ENCODE peak calls at places on chromosomes 6 and 20, in four cellular contexts. W, J, C and I are unnamed samples.
A peak's percentile ranks its signal among the peaks of the same experiment; 100 is the strongest.

GRCh38 chr20:57618766-57619052 is 1.5 kb downstream of the ZBP1 start:
- DNase-seq in W (no peak), J (no peak), C (peak; percentile 19), I (no peak)

GRCh38 chr20:23103284-23104018 is 17.3 kb upstream of the CD93 start:
- DNase-seq in W (no peak), J (no peak), C (no peak), I (no peak)

GRCh38 chr6:79981647-79982046 is 22.8 kb upstream of the TTK start:
- DNase-seq in W (no peak), J (no peak), C (no peak), I (no peak)

GRCh38 chr6:85126448-85127178 is 323.3 kb upstream of the NT5E start:
- DNase-seq in W (peak; percentile 56), J (peak; percentile 52), C (peak; percentile 82), I (peak; percentile 35)

GRCh38 chr6:170167657-170168159 is 123.2 kb downstream of the DLL1 start:
- DNase-seq in W (no peak), J (no peak), C (no peak), I (no peak)

GRCh38 chr6:170459451-170459850 is 93.7 kb downstream of the PSMB1 start:
- DNase-seq in W (no peak), J (no peak), C (no peak), I (peak; percentile 5)

GRCh38 chr20:47875302-47876025 is 90.2 kb upstream of the SULF2 start:
- DNase-seq in W (no peak), J (no peak), C (no peak), I (no peak)

GRCh38 chr20:21179796-21180195 is 53.9 kb downstream of the KIZ start:
- DNase-seq in W (no peak), J (no peak), C (no peak), I (no peak)

GRCh38 chr20:37294262-37294981 is 5.0 kb downstream of the MANBAL start:
- DNase-seq in W (no peak), J (no peak), C (no peak), I (no peak)

GRCh38 chr6:23266536-23266935 is 697.2 kb downstream of the HDGFL1 start:
- DNase-seq in W (no peak), J (no peak), C (no peak), I (no peak)

GRCh38 chr6:89678531-89678930 is 40.0 kb upstream of the LYRM2 start:
- DNase-seq in W (no peak), J (no peak), C (no peak), I (no peak)

GRCh38 chr6:38846361-38846760 is 131.2 kb downstream of the DNAH8 start:
- DNase-seq in W (no peak), J (peak; percentile 35), C (no peak), I (no peak)

GRCh38 chr6:75493400-75494064 is at the start of gene FILIP1:
- DNase-seq in W (no peak), J (no peak), C (no peak), I (peak; percentile 75)

GRCh38 chr6:46367365-46367764 is 123.9 kb downstream of the RCAN2 start:
- DNase-seq in W (no peak), J (no peak), C (no peak), I (no peak)

GRCh38 chr6:162603231-162603630 is 124.3 kb downstream of the PRKN start:
- DNase-seq in W (no peak), J (no peak), C (no peak), I (no peak)

GRCh38 chr20:13586133-13586532 is 52.6 kb downstream of the TASP1 start:
- DNase-seq in W (no peak), J (no peak), C (no peak), I (no peak)

GRCh38 chr20:21436186-21436585 is 38.9 kb upstream of the NKX2-4 start:
- DNase-seq in W (no peak), J (peak; percentile 13), C (no peak), I (peak; percentile 17)

GRCh38 chr6:30885999-30886896 is 1.9 kb downstream of the DDR1 start:
- DNase-seq in W (peak; percentile 82), J (peak; percentile 95), C (peak; percentile 91), I (peak; percentile 87)

GRCh38 chr6:128500017-128500416 is 20.4 kb downstream of the PTPRK start:
- DNase-seq in W (no peak), J (peak; percentile 41), C (no peak), I (no peak)

GRCh38 chr20:1204547-1204946 is 1.3 kb downstream of the C20orf202 start:
- DNase-seq in W (no peak), J (no peak), C (peak; percentile 35), I (no peak)

DNA sequence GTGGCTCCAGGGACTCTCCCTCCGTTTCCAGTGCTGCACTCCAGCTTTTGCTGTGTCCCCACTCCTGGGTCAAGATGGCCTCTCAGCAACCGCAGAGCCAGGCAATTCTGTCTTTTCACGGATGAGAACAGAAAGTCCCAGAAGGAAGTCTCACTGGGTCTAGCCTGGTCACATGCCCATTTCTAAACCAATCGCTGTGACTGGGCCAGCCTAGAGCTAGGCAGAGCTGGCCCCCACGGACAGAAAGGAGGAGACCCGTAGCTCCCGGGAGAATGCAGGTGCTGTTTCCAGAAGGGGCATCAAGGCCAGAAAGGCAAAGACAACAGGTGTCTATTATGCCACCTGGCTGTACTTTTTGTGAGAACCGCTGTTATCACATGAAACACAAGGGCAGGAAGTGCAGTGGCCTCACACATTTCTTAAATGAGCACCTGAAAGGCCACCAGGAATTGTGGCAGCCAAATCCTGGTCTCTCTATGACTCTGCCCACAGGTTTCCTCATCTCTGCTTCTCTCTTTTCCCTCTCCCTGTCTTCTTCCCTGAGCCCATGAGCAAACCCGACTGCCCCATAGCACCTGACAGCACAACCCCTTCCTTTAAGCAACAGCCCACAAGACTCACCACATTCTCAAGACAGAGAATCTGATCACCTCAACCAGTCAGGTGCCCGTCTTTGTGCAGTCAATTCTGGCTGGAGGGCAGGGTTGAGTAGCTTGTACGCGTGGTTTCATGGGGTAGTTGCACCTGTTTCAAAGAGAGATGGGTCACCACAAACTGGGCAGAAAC is 37.1 kb upstream of the B4GALT5 start:
- DNase-seq in W (no peak), J (no peak), C (no peak), I (no peak)
- TF ChIP-seq CHD2 in W (no peak), J (no peak), C (no peak), I (no peak)

DNA sequence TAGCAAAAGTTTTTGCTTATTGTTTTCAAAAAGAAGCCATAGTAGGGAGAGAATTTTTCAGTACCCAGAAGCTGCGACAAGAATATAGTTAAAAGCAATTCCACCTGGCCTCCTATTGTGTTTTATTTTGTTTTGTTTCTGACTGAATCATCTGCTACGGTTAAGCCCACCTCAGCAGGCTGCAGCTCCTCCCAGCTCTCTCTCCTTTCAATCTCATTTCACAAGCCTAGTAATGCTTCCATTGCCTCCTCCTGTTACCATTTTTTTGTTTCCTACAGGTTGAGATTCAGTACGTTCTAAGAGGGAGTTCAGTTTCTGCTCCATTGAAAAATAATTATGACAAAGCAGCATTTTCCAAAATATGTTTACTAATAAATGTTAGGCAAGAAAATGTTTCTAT is 77.9 kb downstream of the PCSK2 start:
- DNase-seq in W (no peak), J (no peak), C (no peak), I (no peak)
- H3K4me1 ChIP-seq in W (no peaks in the 10 kb centered on the region), J (no peaks in the 10 kb centered on the region), C (no peaks in the 10 kb centered on the region), I (no peaks in the 10 kb centered on the region)

DNA sequence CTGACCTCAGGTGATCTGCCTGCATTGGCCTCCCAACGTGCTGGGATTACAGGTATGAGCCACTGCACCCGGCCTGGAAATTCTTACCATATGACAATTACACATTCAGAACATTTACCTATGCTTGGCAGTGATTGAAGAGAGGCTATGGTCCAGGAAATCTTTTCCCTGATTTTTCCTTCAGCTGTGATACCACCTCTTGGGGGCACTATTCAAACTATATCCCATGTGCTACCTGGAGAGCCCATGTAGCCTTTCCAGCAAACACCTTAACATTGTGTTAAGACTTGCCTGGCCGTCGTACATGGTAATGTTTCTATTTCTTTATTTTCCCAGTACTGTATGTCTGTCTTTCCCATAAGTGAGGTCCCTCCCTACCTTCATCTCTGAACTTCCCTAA is 61.7 kb upstream of the C20orf144 start:
- DNase-seq in W (no peak), J (no peak), C (no peak), I (no peak)
- TF ChIP-seq MAFK in W (no peak), J (no peak), C (no peak), I (no peak)

DNA sequence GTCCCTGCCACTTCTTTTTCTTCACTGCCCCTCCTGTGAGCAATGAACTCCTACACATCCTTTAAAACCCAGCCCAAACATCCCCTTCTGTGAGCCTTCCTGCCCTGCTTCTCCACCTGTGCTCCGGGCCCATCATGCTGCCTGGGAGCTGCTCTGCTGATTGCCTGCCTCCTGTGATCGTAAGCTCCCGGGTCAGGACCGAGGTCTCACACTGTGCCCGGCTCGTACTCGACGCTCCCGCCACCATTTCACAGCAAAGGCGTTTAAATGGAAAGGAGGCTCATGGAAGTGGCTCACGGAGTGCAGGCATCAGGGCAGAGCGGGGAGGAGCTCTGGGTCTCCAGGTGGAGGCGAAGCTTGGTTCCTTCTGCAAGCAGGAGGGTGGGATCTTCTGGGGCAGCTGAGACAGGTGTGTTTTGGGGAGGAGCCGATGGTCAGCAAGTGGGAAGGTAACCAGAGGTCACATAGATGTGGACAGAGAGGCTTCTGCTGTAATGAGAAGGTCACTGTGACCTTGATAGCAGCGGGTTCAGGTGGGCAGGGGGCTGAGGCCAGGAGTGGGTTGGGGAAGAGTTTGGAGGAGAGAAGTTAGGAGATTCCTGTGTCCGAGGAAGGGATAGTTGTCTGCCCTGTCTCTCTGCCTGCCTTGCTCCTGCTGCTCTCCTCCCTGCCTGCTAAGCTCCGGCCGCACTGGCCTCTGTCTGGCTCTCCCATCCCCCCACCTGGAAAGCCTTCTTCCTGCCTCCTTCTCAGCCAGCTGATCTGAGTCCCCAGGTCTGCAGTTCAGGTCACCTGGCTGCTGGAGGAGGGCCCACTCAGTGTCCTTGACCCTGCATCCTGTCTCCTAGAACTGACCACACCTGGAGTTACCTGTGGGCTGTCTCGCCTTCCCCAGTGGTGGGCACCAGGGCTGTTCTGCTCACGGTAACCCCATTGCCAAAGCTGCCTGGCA is 52.7 kb upstream of the FRMD1 start:
- DNase-seq in W (no peak), J (no peak), C (peak; percentile 50), I (no peak)
- TF ChIP-seq CHD2 in W (no peak), J (no peak), C (no peak), I (no peak)

GRCh38 chr20:41615671-41616070 is 2.5 kb downstream of the CHD6 start:
- DNase-seq in W (no peak), J (no peak), C (no peak), I (no peak)
- H3K4me1 ChIP-seq in W (peaks cover 17% of the 10 kb centered on the region), J (peaks cover 47% of the 10 kb centered on the region), C (peaks cover 2% of the 10 kb centered on the region), I (peaks cover 19% of the 10 kb centered on the region)

GRCh38 chr6:121297699-121298098 is 36.6 kb downstream of the TBC1D32 start:
- DNase-seq in W (no peak), J (no peak), C (no peak), I (no peak)
- TF ChIP-seq MAFK in W (no peak), J (no peak), C (no peak), I (no peak)

GRCh38 chr6:71886184-71887005 is at the start of gene RIMS1:
- DNase-seq in W (no peak), J (no peak), C (peak; percentile 82), I (peak; percentile 1)
- TF ChIP-seq CHD2 in W (no peak), J (no peak), C (no peak), I (no peak)

GRCh38 chr6:109793793-109794192 is 102.7 kb downstream of the FIG4 start:
- DNase-seq in W (peak; percentile 22), J (no peak), C (no peak), I (peak; percentile 55)
- H3K4me1 ChIP-seq in W (no peaks in the 10 kb centered on the region), J (peaks cover 12% of the 10 kb centered on the region), C (peaks cover 6% of the 10 kb centered on the region), I (peaks cover 47% of the 10 kb centered on the region)